ENCODE peak calls at places on chromosomes 6 and 20, in ten cellular contexts. L is tibial artery; S is thyroid gland; X is naive thymus-derived CD4-positive, alpha-beta T cell; U is astrocyte; J is NB4; G is lung; I is effector memory CD4-positive, alpha-beta T cell; O is CD4-positive, alpha-beta memory T cell; F is AG10803. E is an unnamed sample.

GRCh38 chr6:52697903-52698302 is 27.0 kb downstream of the TMEM14A start:
- DNase-seq in G (no peak), S (no peak), I (no peak), L (no peak), J (no peak), O (no peak), F (no peak), U (no peak), X (no peak), E (no peak)

GRCh38 chr6:90610671-90611542 is 24.0 kb upstream of the MAP3K7 start:
- DNase-seq in G (no peak), I (no peak), L (peak; percentile 23), X (peak; percentile 13), F (peak; percentile 11), J (peak; percentile 35), U (peak; percentile 20), O (peak; percentile 33), S (peak; percentile 11), E (peak; percentile 56)

GRCh38 chr6:36958775-36959554 is 4.4 kb downstream of the PI16 start:
- DNase-seq in I (no peak), J (no peak), L (no peak), X (no peak), G (no peak), S (no peak), U (no peak), O (no peak), F (no peak), E (no peak)

GRCh38 chr20:19758888-19759331 is 852 bp downstream of the RIN2 start:
- DNase-seq in J (peak; percentile 87), I (no peak), L (peak; percentile 76), F (peak; percentile 50), S (peak; percentile 86), O (no peak), G (peak; percentile 71), U (peak; percentile 16), X (no peak), E (no peak)

GRCh38 chr6:32837651-32838113 is 857 bp downstream of the TAP2 start:
- DNase-seq in O (no peak), S (no peak), U (peak; percentile 19), G (no peak), F (no peak), L (no peak), I (no peak), X (no peak), J (peak; percentile 30), E (no peak)

GRCh38 chr6:101178748-101179147 is 214.8 kb upstream of the GRIK2 start:
- DNase-seq in X (no peak), U (no peak), J (peak; percentile 38), O (no peak), I (no peak), F (no peak), S (no peak), L (no peak), G (no peak), E (no peak)

GRCh38 chr6:143260857-143261256 is 189.6 kb downstream of the ADAT2 start:
- DNase-seq in G (no peak), U (peak; percentile 42), X (no peak), O (no peak), F (peak; percentile 76), L (no peak), S (no peak), I (no peak), J (no peak), E (no peak)

GRCh38 chr6:4287811-4288244 is 152.5 kb upstream of the ECI2 start:
- DNase-seq in L (no peak), S (no peak), G (no peak), U (no peak), X (no peak), O (peak; percentile 20), F (no peak), J (no peak), I (no peak), E (no peak)

GRCh38 chr6:40395066-40395697 is 192.0 kb downstream of the LRFN2 start:
- DNase-seq in G (no peak), J (no peak), F (peak; percentile 13), L (no peak), I (no peak), S (no peak), O (no peak), U (no peak), X (no peak), E (no peak)

GRCh38 chr20:43022568-43022967 is 167.1 kb downstream of the PTPRT start:
- DNase-seq in I (no peak), J (no peak), L (no peak), U (no peak), F (no peak), X (no peak), G (no peak), O (no peak), S (no peak), E (no peak)

GRCh38 chr6:158080849-158081656 is 87.0 kb downstream of the SERAC1 start:
- DNase-seq in J (no peak), U (no peak), S (no peak), O (no peak), L (no peak), X (no peak), F (no peak), I (no peak), G (no peak), E (no peak)

GRCh38 chr6:87126501-87126900 is 28.9 kb upstream of the ZNF292 start:
- DNase-seq in G (no peak), S (no peak), I (no peak), X (no peak), F (no peak), U (no peak), J (no peak), O (no peak), L (no peak), E (no peak)

GRCh38 chr20:54524849-54525248 is 49.5 kb downstream of the DOK5 start:
- DNase-seq in S (no peak), L (no peak), J (no peak), U (no peak), X (no peak), G (no peak), F (no peak), I (no peak), O (no peak), E (no peak)

GRCh38 chr6:77467038-77467437 is 3.7 kb upstream of the HTR1B start:
- DNase-seq in O (no peak), J (no peak), G (no peak), I (no peak), X (no peak), U (peak; percentile 36), F (no peak), S (no peak), L (no peak), E (no peak)

GRCh38 chr6:131213501-131213990 is 78.3 kb downstream of the AKAP7 start:
- DNase-seq in J (no peak), X (no peak), I (no peak), O (no peak), G (no peak), S (no peak), L (no peak), F (peak; percentile 85), U (peak; percentile 23), E (no peak)

GRCh38 chr6:16712931-16713484 is 48.3 kb downstream of the ATXN1 start:
- DNase-seq in J (peak; percentile 92), F (peak; percentile 93), S (no peak), O (peak; percentile 62), X (no peak), G (no peak), I (no peak), U (peak; percentile 94), L (peak; percentile 57), E (no peak)

GRCh38 chr6:8187209-8187608 is 84.9 kb upstream of the EEF1E1 start:
- DNase-seq in O (no peak), I (no peak), F (no peak), L (no peak), X (no peak), G (no peak), S (no peak), U (no peak), J (no peak), E (no peak)
- H3K4me3 ChIP-seq in O (no peak overlapping the region), I (no peak overlapping the region), F (no peak overlapping the region), L (no peak overlapping the region), X (no peak overlapping the region), G (no peak overlapping the region), S (no peak overlapping the region), U (no peak overlapping the region), J (no peak overlapping the region), E (no peak overlapping the region)

GRCh38 chr6:64170326-64170725 is 534.7 kb downstream of the PHF3 start:
- DNase-seq in O (no peak), F (no peak), G (no peak), I (no peak), U (no peak), L (no peak), J (no peak), X (no peak), S (no peak), E (no peak)

GRCh38 chr6:64175311-64175710 is 539.7 kb downstream of the PHF3 start:
- DNase-seq in O (no peak), I (no peak), S (no peak), L (no peak), J (no peak), U (no peak), G (no peak), X (no peak), F (no peak), E (no peak)
- H3K4me3 ChIP-seq in O (no peak overlapping the region), I (no peak overlapping the region), S (no peak overlapping the region), L (no peak overlapping the region), J (no peak overlapping the region), U (no peak overlapping the region), G (no peak overlapping the region), X (no peak overlapping the region), F (no peak overlapping the region), E (no peak overlapping the region)

GRCh38 chr6:157032923-157033322 is 255.7 kb downstream of the ARID1B start:
- DNase-seq in F (no peak), U (no peak), J (no peak), S (no peak), L (no peak), I (no peak), X (no peak), G (no peak), O (no peak), E (no peak)
- H3K4me3 ChIP-seq in F (peak overlapping the region; percentile 64), U (peak overlapping the region; percentile 51), J (no peak overlapping the region), S (no peak overlapping the region), L (peak overlapping the region; percentile 42), I (peak overlapping the region; percentile 54), X (peak overlapping the region; percentile 50), G (no peak overlapping the region), O (peak overlapping the region; percentile 37), E (peak overlapping the region; percentile 61)

GRCh38 chr6:25005010-25005409 is 69.2 kb upstream of the RIPOR2 start:
- DNase-seq in U (no peak), F (no peak), S (peak; percentile 80), J (no peak), G (peak; percentile 63), O (no peak), X (no peak), I (no peak), L (no peak), E (no peak)

GRCh38 chr6:25006075-25006474 is 70.3 kb upstream of the RIPOR2 start:
- DNase-seq in O (no peak), U (no peak), X (no peak), F (no peak), L (no peak), I (no peak), S (no peak), G (no peak), J (no peak), E (no peak)

GRCh38 chr6:25007269-25007699 is 71.5 kb upstream of the RIPOR2 start:
- DNase-seq in F (no peak), U (no peak), J (no peak), I (no peak), L (no peak), X (no peak), O (peak; percentile 71), G (no peak), S (no peak), E (no peak)

GRCh38 chr6:25008707-25009106 is 72.9 kb upstream of the RIPOR2 start:
- DNase-seq in J (no peak), I (no peak), G (no peak), O (no peak), U (no peak), S (no peak), L (no peak), F (no peak), X (no peak), E (no peak)

GRCh38 chr6:25006565-25007001 is 70.8 kb upstream of the RIPOR2 start:
- DNase-seq in X (peak; percentile 30), U (no peak), O (peak; percentile 74), F (peak; percentile 74), L (peak; percentile 77), G (peak; percentile 87), J (peak; percentile 79), I (no peak), S (peak; percentile 90), E (peak; percentile 62)
- H3K4me3 ChIP-seq in X (peak overlapping the region; percentile 27), U (no peak overlapping the region), O (peak overlapping the region; percentile 15), F (no peak overlapping the region), L (no peak overlapping the region), G (no peak overlapping the region), J (no peak overlapping the region), I (peak overlapping the region; percentile 27), S (no peak overlapping the region), E (peak overlapping the region; percentile 20)

E was measured in OCI-LY7.